ENCODE peak calls at places on chromosome 19, in five cellular contexts. One of them, this sample, is unnamed.

GRCh38 chr19:44142014-44142523 is 715 bp downstream of the ZNF234 start:
- DNase-seq in type B pancreatic cell: no peak
- DNase-seq in NCI-H2171 treated with DMSO at 0.1 percent for 48 hours: no peak
- DNase-seq in cardiac muscle cell: peak
- DNase-seq in OCI-LY7: no peak
- DNase-seq in this sample: no peak

GRCh38 chr19:18193388-18194207 is 580 bp downstream of the MPV17L2 start:
- DNase-seq in type B pancreatic cell: no peak
- DNase-seq in NCI-H2171 treated with DMSO at 0.1 percent for 48 hours: no peak
- DNase-seq in cardiac muscle cell: no peak
- DNase-seq in OCI-LY7: peak
- DNase-seq in this sample: no peak

GRCh38 chr19:14440049-14440448 is 6.9 kb downstream of the PKN1 start:
- DNase-seq in type B pancreatic cell: no peak
- DNase-seq in NCI-H2171 treated with DMSO at 0.1 percent for 48 hours: no peak
- DNase-seq in cardiac muscle cell: no peak
- DNase-seq in OCI-LY7: peak
- DNase-seq in this sample: peak

GRCh38 chr19:18203408-18203862 is 407 bp downstream of the RAB3A start:
- DNase-seq in type B pancreatic cell: no peak
- DNase-seq in NCI-H2171 treated with DMSO at 0.1 percent for 48 hours: no peak
- DNase-seq in cardiac muscle cell: peak
- DNase-seq in OCI-LY7: peak
- DNase-seq in this sample: no peak

GRCh38 chr19:11539495-11540365 is 1.1 kb downstream of the CNN1 start:
- DNase-seq in type B pancreatic cell: no peak
- DNase-seq in NCI-H2171 treated with DMSO at 0.1 percent for 48 hours: peak
- DNase-seq in cardiac muscle cell: peak
- DNase-seq in OCI-LY7: no peak
- DNase-seq in this sample: no peak

GRCh38 chr19:4088975-4089374 is 22.3 kb upstream of the ZBTB7A start:
- DNase-seq in type B pancreatic cell: no peak
- DNase-seq in NCI-H2171 treated with DMSO at 0.1 percent for 48 hours: no peak
- DNase-seq in cardiac muscle cell: no peak
- DNase-seq in OCI-LY7: no peak
- DNase-seq in this sample: peak

GRCh38 chr19:31770220-31770619 is 421.0 kb upstream of the TSHZ3 start:
- DNase-seq in type B pancreatic cell: no peak
- DNase-seq in NCI-H2171 treated with DMSO at 0.1 percent for 48 hours: no peak
- DNase-seq in cardiac muscle cell: no peak
- DNase-seq in OCI-LY7: no peak
- DNase-seq in this sample: no peak

GRCh38 chr19:18456974-18457373 is 19.0 kb upstream of the ISYNA1 start:
- DNase-seq in type B pancreatic cell: no peak
- DNase-seq in NCI-H2171 treated with DMSO at 0.1 percent for 48 hours: no peak
- DNase-seq in cardiac muscle cell: no peak
- DNase-seq in OCI-LY7: no peak
- DNase-seq in this sample: no peak

GRCh38 chr19:54315956-54316355 is 3.0 kb upstream of the LILRA5 start:
- DNase-seq in type B pancreatic cell: no peak
- DNase-seq in NCI-H2171 treated with DMSO at 0.1 percent for 48 hours: no peak
- DNase-seq in cardiac muscle cell: no peak
- DNase-seq in OCI-LY7: no peak
- DNase-seq in this sample: no peak